ENCODE peak calls at places on chromosomes 7 and 10, in seven cellular contexts. V, E, W, T, J, N and A are unnamed samples.

GRCh38 chr10:112135604-112136003 is 48.0 kb downstream of the GPAM start:
- DNase-seq in T (no peak), J (no peak), W (no peak), V (no peak), E (no peak), N (no peak), A (no peak)

GRCh38 chr7:150371131-150371995 is 2.7 kb downstream of the REPIN1 start:
- DNase-seq in J (no peak), V (no peak), N (no peak), W (no peak), E (no peak), T (no peak), A (no peak)

GRCh38 chr7:159040146-159040545 is 104.5 kb downstream of the VIPR2 start:
- DNase-seq in T (no peak), J (no peak), N (no peak), V (no peak), W (no peak), E (peak; percentile 32), A (no peak)

GRCh38 chr7:156116514-156116913 is 304.3 kb upstream of the SHH start:
- DNase-seq in N (no peak), E (no peak), J (no peak), T (no peak), W (no peak), V (no peak), A (no peak)

GRCh38 chr10:78852856-78853255 is 215.9 kb upstream of the ZMIZ1 start:
- DNase-seq in N (peak; percentile 19), E (no peak), W (peak; percentile 21), V (no peak), T (no peak), J (no peak), A (no peak)

GRCh38 chr7:7750571-7751242 is 32.3 kb upstream of the RPA3 start:
- DNase-seq in V (no peak), W (no peak), T (no peak), J (no peak), N (no peak), E (no peak), A (no peak)

GRCh38 chr10:110408203-110408871 is 89.4 kb upstream of the DUSP5 start:
- DNase-seq in V (peak; percentile 47), N (no peak), T (no peak), J (no peak), E (no peak), W (no peak), A (no peak)

GRCh38 chr7:84182301-84182700 is 12.3 kb downstream of the SEMA3A start:
- DNase-seq in N (no peak), J (no peak), W (no peak), E (no peak), T (no peak), V (no peak), A (no peak)

GRCh38 chr10:75476569-75476968 is 45.1 kb downstream of the LRMDA start:
- DNase-seq in T (no peak), N (no peak), E (no peak), W (no peak), V (no peak), J (no peak), A (no peak)
- TF ChIP-seq CTCF in T (no peak), N (no peak), E (no peak), W (no peak), V (no peak), J (no peak), A (no peak)

DNA sequence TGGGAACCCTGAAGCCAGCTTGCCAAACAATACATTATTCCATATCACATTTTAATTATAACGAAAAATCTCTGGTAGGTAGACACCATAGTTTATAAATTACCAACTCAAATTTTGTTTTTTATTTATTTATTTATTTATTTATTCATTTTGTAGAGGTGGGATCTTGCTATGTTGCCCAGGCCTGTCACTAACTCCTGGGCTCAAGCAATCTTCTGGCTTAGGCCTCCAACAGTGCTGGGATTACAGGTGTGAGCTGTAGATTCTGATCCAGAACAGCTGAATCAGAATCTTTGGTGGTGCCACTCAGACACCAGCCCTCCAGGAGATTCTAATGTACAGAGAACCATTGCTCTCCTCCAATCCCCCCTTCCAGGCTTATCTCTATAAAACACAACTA is 1.7 kb downstream of the PON2 start:
- DNase-seq in V (no peak), T (no peak), W (no peak), E (no peak), J (no peak), N (no peak), A (no peak)
- H3K4me3 ChIP-seq in V (no peak overlapping the region), T (no peak overlapping the region), W (no peak overlapping the region), E (no peak overlapping the region), J (no peak overlapping the region), N (peak overlapping the region; percentile 65), A (no peak overlapping the region)

DNA sequence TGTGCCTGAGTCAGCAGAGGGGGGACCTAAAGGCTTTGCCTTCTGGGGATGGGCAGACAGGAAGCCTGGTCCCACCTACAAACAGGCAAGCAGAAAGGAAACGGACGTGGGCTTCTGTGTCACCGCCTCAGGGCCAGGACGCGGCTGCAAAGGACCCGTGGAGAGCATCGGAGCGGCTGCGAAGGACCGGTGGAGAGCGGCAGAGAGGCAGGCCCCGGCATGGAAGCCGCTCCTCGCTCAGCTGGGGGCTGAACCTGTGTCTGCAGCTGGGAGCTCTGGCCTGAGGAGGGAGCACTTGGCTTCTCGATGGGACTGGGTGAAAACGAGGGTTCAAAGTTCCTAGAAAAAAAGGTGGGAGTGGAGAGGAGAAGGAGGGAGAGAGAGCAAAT is 125.4 kb upstream of the PPP2R2D start:
- DNase-seq in W (no peak), E (no peak), J (no peak), V (no peak), T (peak; percentile 49), N (no peak), A (no peak)
- TF ChIP-seq CTCF in W (no peak), E (no peak), J (no peak), V (no peak), T (no peak), N (no peak), A (no peak)

GRCh38 chr7:5822742-5823503 is 41.5 kb upstream of the RNF216 start:
- DNase-seq in N (peak; percentile 97), T (peak; percentile 98), J (peak; percentile 75), W (peak; percentile 90), V (peak; percentile 90), E (peak; percentile 98), A (peak; percentile 75)
- H3K4me3 ChIP-seq in N (peak overlapping the region; percentile 81), T (peak overlapping the region; percentile 65), J (peak overlapping the region; percentile 60), W (peak overlapping the region; percentile 76), V (peak overlapping the region; percentile 73), E (peak overlapping the region; percentile 60), A (peak overlapping the region; percentile 64)

DNA sequence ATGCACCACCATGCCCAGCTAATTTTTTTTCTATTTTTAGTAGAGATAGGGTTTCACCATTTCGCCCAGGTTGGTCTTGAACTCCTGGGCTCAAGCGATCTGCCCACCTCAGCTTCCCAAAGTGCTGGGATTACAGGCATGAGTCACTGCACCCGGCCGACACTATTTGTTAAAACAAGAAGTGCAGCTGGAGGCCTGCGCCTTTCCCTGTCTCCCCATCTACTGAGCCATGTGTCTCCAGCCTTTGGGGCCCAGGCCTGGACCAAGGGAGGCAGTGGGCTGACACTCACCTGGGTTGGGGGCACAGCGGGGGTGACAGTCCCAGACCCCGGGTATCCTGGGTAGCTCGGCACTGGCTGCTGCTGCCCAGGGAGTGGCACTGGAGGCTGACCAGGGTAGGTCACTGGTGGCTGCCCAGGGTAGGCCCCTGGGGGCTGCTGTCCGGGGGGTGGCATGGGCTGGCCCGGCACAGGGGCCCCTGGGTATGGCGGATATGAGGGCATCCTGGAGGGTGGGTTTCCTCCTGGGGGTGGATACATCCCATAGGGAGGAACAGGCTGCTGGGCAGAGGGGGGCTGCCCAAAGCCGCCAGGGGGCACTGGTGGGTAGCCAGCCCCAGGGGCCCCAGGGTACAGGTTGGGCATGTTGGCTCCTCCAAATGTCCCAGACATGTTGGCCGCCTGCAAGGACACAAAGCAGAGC is 36.3 kb downstream of the PLAC9 start:
- DNase-seq in W (no peak), J (no peak), E (peak; percentile 32), V (no peak), T (no peak), N (peak; percentile 51), A (no peak)
- TF ChIP-seq CTCF in W (peak; percentile 38), J (no peak), E (no peak), V (peak; percentile 18), T (no peak), N (peak; percentile 47), A (peak; percentile 39)

GRCh38 chr7:85469446-85469970 is 282.7 kb upstream of the SEMA3D start:
- DNase-seq in W (peak; percentile 71), V (peak; percentile 26), T (no peak), J (no peak), N (no peak), E (no peak), A (no peak)

GRCh38 chr7:85464042-85464651 is 277.3 kb upstream of the SEMA3D start:
- DNase-seq in W (peak; percentile 27), T (no peak), J (no peak), V (no peak), E (no peak), N (no peak), A (no peak)
- H3K4me3 ChIP-seq in W (no peak overlapping the region), T (no peak overlapping the region), J (no peak overlapping the region), V (no peak overlapping the region), E (no peak overlapping the region), N (no peak overlapping the region), A (no peak overlapping the region)

GRCh38 chr7:3482147-3482921 is 181.3 kb downstream of the SDK1 start:
- DNase-seq in W (peak; percentile 9), T (no peak), J (no peak), N (peak; percentile 31), E (no peak), V (peak; percentile 45), A (no peak)
- TF ChIP-seq CTCF in W (peak; percentile 46), T (peak; percentile 33), J (peak; percentile 75), N (peak; percentile 70), E (peak; percentile 49), V (no peak), A (peak; percentile 38)

GRCh38 chr10:28256776-28257175 is 46.1 kb downstream of the MPP7 start:
- DNase-seq in J (no peak), T (no peak), V (peak; percentile 77), W (no peak), N (no peak), E (no peak), A (no peak)
- H3K4me3 ChIP-seq in J (no peak overlapping the region), T (no peak overlapping the region), V (no peak overlapping the region), W (no peak overlapping the region), N (no peak overlapping the region), E (no peak overlapping the region), A (no peak overlapping the region)

GRCh38 chr7:6718124-6718523 is 11.4 kb upstream of the ZNF12 start:
- DNase-seq in V (no peak), T (no peak), E (no peak), J (no peak), N (no peak), W (no peak), A (no peak)
- TF ChIP-seq CTCF in V (no peak), T (no peak), E (no peak), J (no peak), N (no peak), W (peak; percentile 6), A (no peak)